ENCODE peak calls at places on chromosome 17, in eight cellular contexts. W, K, X, V, S, C, I and G are unnamed samples.

GRCh38 chr17:77458202-77459017 is 317.6 kb downstream of the SEC14L1 start:
- DNase-seq in W (no peak), K (peak; percentile 63), X (no peak), V (no peak), S (no peak), C (no peak), I (peak; percentile 67), G (no peak)

GRCh38 chr17:58338907-58339774 is 10.5 kb upstream of the TSPOAP1 start:
- DNase-seq in W (peak; percentile 45), K (peak; percentile 70), X (no peak), V (peak; percentile 17), S (no peak), C (peak; percentile 80), I (no peak), G (no peak)

GRCh38 chr17:47789611-47790520 is 31.7 kb downstream of the OSBPL7 start:
- DNase-seq in W (no peak), K (peak; percentile 61), X (peak; percentile 38), V (peak; percentile 36), S (no peak), C (peak; percentile 87), I (peak; percentile 74), G (no peak)

GRCh38 chr17:2418572-2418971 is 17.7 kb upstream of the MNT start:
- DNase-seq in W (no peak), K (no peak), X (no peak), V (no peak), S (no peak), C (peak; percentile 62), I (no peak), G (no peak)

GRCh38 chr17:46742539-46743270 is 75.8 kb downstream of the WNT3 start:
- DNase-seq in W (peak; percentile 55), K (no peak), X (no peak), V (peak; percentile 94), S (peak; percentile 56), C (peak; percentile 77), I (no peak), G (no peak)

GRCh38 chr17:64343833-64344637 is 46.6 kb downstream of the PECAM1 start:
- DNase-seq in W (peak; percentile 69), K (no peak), X (peak; percentile 32), V (peak; percentile 79), S (peak; percentile 75), C (peak; percentile 21), I (no peak), G (peak; percentile 96)

GRCh38 chr17:80264048-80264792 is 3.6 kb downstream of the RNF213 start:
- DNase-seq in W (no peak), K (peak; percentile 67), X (peak; percentile 49), V (no peak), S (no peak), C (no peak), I (no peak), G (no peak)

GRCh38 chr17:57545836-57546305 is 199.2 kb downstream of the CCDC182 start:
- DNase-seq in W (no peak), K (no peak), X (no peak), V (no peak), S (no peak), C (no peak), I (no peak), G (no peak)

GRCh38 chr17:17624776-17625175 is 33.3 kb upstream of the PEMT start:
- DNase-seq in W (no peak), K (no peak), X (no peak), V (no peak), S (no peak), C (no peak), I (no peak), G (no peak)

GRCh38 chr17:49384962-49385361 is 22.9 kb upstream of the ZNF652 start:
- DNase-seq in W (no peak), K (no peak), X (no peak), V (no peak), S (no peak), C (no peak), I (no peak), G (no peak)

GRCh38 chr17:51748749-51749604 is 409.5 kb downstream of the CA10 start:
- DNase-seq in W (no peak), K (no peak), X (no peak), V (no peak), S (no peak), C (no peak), I (no peak), G (no peak)

GRCh38 chr17:59666235-59666634 is 41.0 kb downstream of the PTRH2 start:
- DNase-seq in W (no peak), K (no peak), X (no peak), V (peak; percentile 37), S (no peak), C (no peak), I (no peak), G (no peak)

GRCh38 chr17:72681844-72682243 is 410.6 kb downstream of the SLC39A11 start:
- DNase-seq in W (no peak), K (no peak), X (no peak), V (no peak), S (no peak), C (no peak), I (no peak), G (no peak)

GRCh38 chr17:72338304-72338703 is 217.5 kb downstream of the SOX9 start:
- DNase-seq in W (no peak), K (no peak), X (no peak), V (no peak), S (no peak), C (no peak), I (no peak), G (no peak)

GRCh38 chr17:81470944-81471803 is 41.4 kb downstream of the ACTG1 start:
- DNase-seq in W (no peak), K (no peak), X (no peak), V (no peak), S (no peak), C (no peak), I (no peak), G (no peak)

GRCh38 chr17:33324741-33325140 is 31.6 kb upstream of the ASIC2 start:
- DNase-seq in W (no peak), K (no peak), X (no peak), V (no peak), S (no peak), C (no peak), I (no peak), G (no peak)

GRCh38 chr17:9414471-9414870 is 161.1 kb downstream of the STX8 start:
- DNase-seq in W (no peak), K (no peak), X (no peak), V (no peak), S (no peak), C (no peak), I (no peak), G (no peak)

GRCh38 chr17:75625813-75626486 is 7.3 kb upstream of the SMIM5 start:
- DNase-seq in W (no peak), K (peak; percentile 23), X (peak; percentile 14), V (peak; percentile 24), S (no peak), C (peak; percentile 72), I (no peak), G (no peak)

GRCh38 chr17:72363336-72363620 is 242.5 kb downstream of the SOX9 start:
- DNase-seq in W (no peak), K (no peak), X (no peak), V (no peak), S (no peak), C (no peak), I (no peak), G (no peak)

GRCh38 chr17:13640559-13640958 is 38.8 kb upstream of the HS3ST3A1 start:
- DNase-seq in W (no peak), K (no peak), X (no peak), V (no peak), S (no peak), C (no peak), I (no peak), G (no peak)

GRCh38 chr17:50575581-50576210 is 15.2 kb downstream of the CACNA1G start:
- DNase-seq in W (no peak), K (no peak), X (no peak), V (no peak), S (no peak), C (no peak), I (no peak), G (no peak)

GRCh38 chr17:46769531-46770438 is 48.7 kb downstream of the WNT3 start:
- DNase-seq in W (no peak), K (no peak), X (no peak), V (no peak), S (no peak), C (peak; percentile 8), I (no peak), G (no peak)

GRCh38 chr17:66364508-66365203 is 62.2 kb downstream of the PRKCA start:
- DNase-seq in W (no peak), K (no peak), X (no peak), V (no peak), S (no peak), C (no peak), I (no peak), G (no peak)

GRCh38 chr17:80361495-80362220 is 53.3 kb upstream of the ENDOV start:
- DNase-seq in W (no peak), K (peak; percentile 33), X (no peak), V (peak; percentile 22), S (no peak), C (no peak), I (no peak), G (no peak)

GRCh38 chr17:17740627-17741237 is 59.5 kb downstream of the RAI1 start:
- DNase-seq in W (no peak), K (peak; percentile 37), X (peak; percentile 49), V (no peak), S (no peak), C (no peak), I (no peak), G (no peak)

GRCh38 chr17:7704601-7705268 is at the start of gene EFNB3:
- DNase-seq in W (no peak), K (no peak), X (no peak), V (peak; percentile 28), S (no peak), C (no peak), I (no peak), G (no peak)

GRCh38 chr17:73551144-73551543 is 93.1 kb downstream of the SDK2 start:
- DNase-seq in W (no peak), K (no peak), X (no peak), V (no peak), S (no peak), C (no peak), I (no peak), G (no peak)

GRCh38 chr17:47848198-47848513 is 2.8 kb downstream of the SP6 start:
- DNase-seq in W (no peak), K (no peak), X (no peak), V (no peak), S (no peak), C (no peak), I (no peak), G (no peak)

GRCh38 chr17:81648013-81648706 is 8.2 kb downstream of the PDE6G start:
- DNase-seq in W (no peak), K (no peak), X (no peak), V (no peak), S (no peak), C (peak; percentile 32), I (no peak), G (no peak)

GRCh38 chr17:55722742-55723487 is at the start of gene TMEM100:
- DNase-seq in W (no peak), K (no peak), X (no peak), V (peak; percentile 49), S (no peak), C (peak; percentile 29), I (no peak), G (peak; percentile 60)

GRCh38 chr17:21166599-21167265 is 40.0 kb downstream of the DHRS7B start:
- DNase-seq in W (no peak), K (no peak), X (no peak), V (no peak), S (no peak), C (no peak), I (no peak), G (no peak)

GRCh38 chr17:82502207-82502606 is 17.3 kb upstream of the FOXK2 start:
- DNase-seq in W (no peak), K (no peak), X (no peak), V (peak; percentile 86), S (no peak), C (peak; percentile 54), I (no peak), G (no peak)

GRCh38 chr17:33461051-33461450 is 168.0 kb upstream of the ASIC2 start:
- DNase-seq in W (no peak), K (no peak), X (no peak), V (no peak), S (no peak), C (no peak), I (no peak), G (no peak)